ENCODE peak calls at places on chromosome 1, in ten cellular contexts. H, G, B, T, U, L, K, C, N and W are unnamed samples.

GRCh38 chr1:54814148-54814498 is 13.0 kb upstream of the TTC22 start:
- DNase-seq in H (no peak), G (no peak), B (no peak), T (no peak), U (no peak), L (no peak), K (no peak), C (no peak), N (no peak), W (no peak)

GRCh38 chr1:8217011-8217711 is 100.8 kb upstream of the SLC45A1 start:
- DNase-seq in H (no peak), G (peak), B (no peak), T (no peak), U (no peak), L (peak), K (no peak), C (no peak), N (no peak), W (no peak)

GRCh38 chr1:182206628-182207239 is 145.2 kb upstream of the ZNF648 start:
- DNase-seq in H (no peak), G (peak), B (peak), T (no peak), U (no peak), L (peak), K (no peak), C (no peak), N (no peak), W (no peak)

GRCh38 chr1:59484090-59484489 is 187.2 kb downstream of the FGGY start:
- DNase-seq in H (peak), G (no peak), B (peak), T (peak), U (no peak), L (no peak), K (peak), C (no peak), N (no peak), W (peak)

GRCh38 chr1:201329801-201330200 is 46.5 kb downstream of the PKP1 start:
- DNase-seq in H (no peak), G (no peak), B (peak), T (no peak), U (no peak), L (no peak), K (no peak), C (no peak), N (no peak), W (no peak)

GRCh38 chr1:95381980-95382379 is 148.0 kb downstream of the RWDD3 start:
- DNase-seq in H (no peak), G (no peak), B (no peak), T (no peak), U (no peak), L (no peak), K (no peak), C (no peak), N (no peak), W (no peak)

GRCh38 chr1:109425391-109425790 is 857 bp downstream of the PSMA5 start:
- DNase-seq in H (peak), G (no peak), B (peak), T (no peak), U (no peak), L (no peak), K (peak), C (no peak), N (no peak), W (no peak)

GRCh38 chr1:180241716-180242544 is 11.9 kb downstream of the LHX4 start:
- DNase-seq in H (peak), G (no peak), B (peak), T (no peak), U (no peak), L (no peak), K (no peak), C (no peak), N (no peak), W (no peak)

GRCh38 chr1:175498002-175498401 is 245.4 kb downstream of the TNR start:
- DNase-seq in H (peak), G (no peak), B (peak), T (no peak), U (no peak), L (no peak), K (peak), C (no peak), N (no peak), W (no peak)

GRCh38 chr1:20255666-20256065 is 35.0 kb upstream of the VWA5B1 start:
- DNase-seq in H (peak), G (no peak), B (peak), T (no peak), U (peak), L (no peak), K (peak), C (no peak), N (no peak), W (no peak)

GRCh38 chr1:183646780-183647179 is 6.3 kb downstream of the APOBEC4 start:
- DNase-seq in H (no peak), G (no peak), B (no peak), T (no peak), U (no peak), L (no peak), K (no peak), C (no peak), N (no peak), W (no peak)

GRCh38 chr1:228544021-228544850 is 57.1 kb downstream of the RNF187 start:
- DNase-seq in H (no peak), G (no peak), B (no peak), T (no peak), U (no peak), L (no peak), K (peak), C (no peak), N (no peak), W (no peak)

GRCh38 chr1:7250826-7251800 is 465.9 kb downstream of the CAMTA1 start:
- DNase-seq in H (no peak), G (no peak), B (no peak), T (no peak), U (no peak), L (no peak), K (no peak), C (no peak), N (no peak), W (no peak)

GRCh38 chr1:33348194-33348593 is 27.3 kb upstream of the A3GALT2 start:
- DNase-seq in H (peak), G (no peak), B (peak), T (no peak), U (no peak), L (no peak), K (peak), C (no peak), N (no peak), W (no peak)

GRCh38 chr1:215911406-215911968 is 344.4 kb downstream of the KCTD3 start:
- DNase-seq in H (peak), G (no peak), B (peak), T (no peak), U (no peak), L (no peak), K (no peak), C (no peak), N (no peak), W (no peak)

GRCh38 chr1:205481629-205482071 is 22.8 kb upstream of the CDK18 start:
- DNase-seq in H (no peak), G (no peak), B (no peak), T (no peak), U (no peak), L (no peak), K (peak), C (no peak), N (no peak), W (no peak)

GRCh38 chr1:164830628-164831027 is 271.6 kb downstream of the PBX1 start:
- DNase-seq in H (no peak), G (no peak), B (no peak), T (no peak), U (no peak), L (no peak), K (peak), C (no peak), N (peak), W (no peak)

GRCh38 chr1:53359934-53360276 is 32.0 kb upstream of the LRP8 start:
- DNase-seq in H (no peak), G (no peak), B (no peak), T (no peak), U (no peak), L (no peak), K (no peak), C (no peak), N (no peak), W (no peak)

GRCh38 chr1:44862829-44863406 is 19.9 kb upstream of the PTCH2 start:
- DNase-seq in H (peak), G (no peak), B (no peak), T (no peak), U (no peak), L (no peak), K (peak), C (no peak), N (no peak), W (no peak)

GRCh38 chr1:27772932-27773731 is at the start of gene STX12:
- DNase-seq in H (peak), G (peak), B (peak), T (peak), U (peak), L (peak), K (peak), C (peak), N (peak), W (peak)
- TF ChIP-seq CTCF in H (no peak), G (no peak), B (no peak), T (no peak), U (no peak), L (no peak), K (no peak), C (peak), N (no peak), W (no peak)

GRCh38 chr1:219299420-219299819 is 125.7 kb downstream of the LYPLAL1 start:
- DNase-seq in H (no peak), G (no peak), B (no peak), T (no peak), U (no peak), L (no peak), K (no peak), C (no peak), N (no peak), W (no peak)

GRCh38 chr1:219308367-219308766 is 134.7 kb downstream of the LYPLAL1 start:
- DNase-seq in H (no peak), G (no peak), B (no peak), T (no peak), U (no peak), L (no peak), K (no peak), C (no peak), N (no peak), W (no peak)

GRCh38 chr1:219310181-219310728 is 136.6 kb downstream of the LYPLAL1 start:
- DNase-seq in H (peak), G (no peak), B (no peak), T (no peak), U (no peak), L (no peak), K (no peak), C (no peak), N (no peak), W (no peak)

GRCh38 chr1:219302697-219303096 is 129.0 kb downstream of the LYPLAL1 start:
- DNase-seq in H (no peak), G (no peak), B (no peak), T (no peak), U (no peak), L (no peak), K (no peak), C (no peak), N (no peak), W (no peak)

DNA sequence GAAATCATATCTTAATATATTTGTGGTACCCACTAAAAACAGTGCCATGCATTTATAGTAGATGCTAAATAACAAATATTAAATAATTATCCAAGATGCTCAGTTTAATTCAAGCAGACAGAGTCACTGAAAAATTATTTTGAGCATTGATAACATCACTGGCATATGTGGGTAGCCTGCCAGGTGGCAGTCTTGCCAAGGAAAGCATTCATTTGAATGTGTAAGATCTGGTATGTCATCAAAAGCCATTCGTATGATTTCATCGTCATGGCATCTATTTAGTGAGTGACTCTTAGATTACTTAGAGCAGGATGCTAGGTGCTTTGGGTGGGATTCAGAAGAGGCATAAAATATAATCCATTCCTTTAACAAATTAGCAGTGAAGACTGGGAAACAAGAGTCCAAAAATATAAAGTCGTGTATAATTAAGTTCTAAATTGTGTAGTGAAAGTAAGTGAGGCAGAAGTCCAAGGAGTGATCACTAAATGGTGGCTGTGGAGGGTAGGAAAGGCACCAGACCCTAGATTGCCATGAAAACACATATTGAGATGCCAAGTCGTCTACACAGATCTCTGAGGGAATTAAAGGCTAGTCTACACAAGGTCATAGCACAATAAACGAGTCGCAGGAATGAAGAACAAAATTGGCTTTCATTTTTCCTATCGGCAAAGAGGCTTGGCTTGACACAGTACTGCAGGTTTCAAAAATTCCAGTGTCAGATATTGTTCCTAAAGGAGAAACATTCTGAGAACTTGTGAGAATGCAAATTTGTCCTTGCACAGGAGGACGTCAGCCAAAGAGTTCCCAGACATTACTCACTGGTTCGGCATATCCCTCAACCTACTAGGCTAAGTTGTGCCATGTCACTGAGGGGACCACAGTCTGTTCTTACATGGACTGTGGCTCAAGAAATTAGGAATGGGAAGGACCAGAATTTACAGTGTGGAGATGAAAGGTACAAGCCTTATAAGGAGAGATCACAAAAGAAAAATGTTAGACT is 130.8 kb downstream of the LYPLAL1 start:
- DNase-seq in H (no peak), G (peak), B (peak), T (no peak), U (peak), L (peak), K (peak), C (no peak), N (no peak), W (no peak)
- TF ChIP-seq CTCF in H (peak), G (no peak), B (no peak), T (no peak), U (no peak), L (no peak), K (peak), C (no peak), N (no peak), W (peak)

GRCh38 chr1:32180186-32181060 is 948 bp downstream of the TXLNA start:
- DNase-seq in H (peak), G (peak), B (peak), T (no peak), U (peak), L (peak), K (peak), C (no peak), N (peak), W (no peak)
- TF ChIP-seq CTCF in H (no peak), G (no peak), B (no peak), T (no peak), U (no peak), L (no peak), K (no peak), C (no peak), N (no peak), W (no peak)

GRCh38 chr1:207995576-207995975 is 84.7 kb upstream of the CD34 start:
- DNase-seq in H (no peak), G (no peak), B (no peak), T (no peak), U (no peak), L (no peak), K (no peak), C (no peak), N (no peak), W (no peak)

GRCh38 chr1:207991331-207991914 is 80.5 kb upstream of the CD34 start:
- DNase-seq in H (no peak), G (no peak), B (no peak), T (no peak), U (no peak), L (no peak), K (no peak), C (no peak), N (no peak), W (no peak)

GRCh38 chr1:207990455-207990854 is 79.5 kb upstream of the CD34 start:
- DNase-seq in H (no peak), G (no peak), B (no peak), T (no peak), U (no peak), L (no peak), K (no peak), C (no peak), N (no peak), W (no peak)

GRCh38 chr1:207996632-207997031 is 85.7 kb upstream of the CD34 start:
- DNase-seq in H (no peak), G (no peak), B (no peak), T (no peak), U (no peak), L (no peak), K (no peak), C (no peak), N (no peak), W (no peak)

DNA sequence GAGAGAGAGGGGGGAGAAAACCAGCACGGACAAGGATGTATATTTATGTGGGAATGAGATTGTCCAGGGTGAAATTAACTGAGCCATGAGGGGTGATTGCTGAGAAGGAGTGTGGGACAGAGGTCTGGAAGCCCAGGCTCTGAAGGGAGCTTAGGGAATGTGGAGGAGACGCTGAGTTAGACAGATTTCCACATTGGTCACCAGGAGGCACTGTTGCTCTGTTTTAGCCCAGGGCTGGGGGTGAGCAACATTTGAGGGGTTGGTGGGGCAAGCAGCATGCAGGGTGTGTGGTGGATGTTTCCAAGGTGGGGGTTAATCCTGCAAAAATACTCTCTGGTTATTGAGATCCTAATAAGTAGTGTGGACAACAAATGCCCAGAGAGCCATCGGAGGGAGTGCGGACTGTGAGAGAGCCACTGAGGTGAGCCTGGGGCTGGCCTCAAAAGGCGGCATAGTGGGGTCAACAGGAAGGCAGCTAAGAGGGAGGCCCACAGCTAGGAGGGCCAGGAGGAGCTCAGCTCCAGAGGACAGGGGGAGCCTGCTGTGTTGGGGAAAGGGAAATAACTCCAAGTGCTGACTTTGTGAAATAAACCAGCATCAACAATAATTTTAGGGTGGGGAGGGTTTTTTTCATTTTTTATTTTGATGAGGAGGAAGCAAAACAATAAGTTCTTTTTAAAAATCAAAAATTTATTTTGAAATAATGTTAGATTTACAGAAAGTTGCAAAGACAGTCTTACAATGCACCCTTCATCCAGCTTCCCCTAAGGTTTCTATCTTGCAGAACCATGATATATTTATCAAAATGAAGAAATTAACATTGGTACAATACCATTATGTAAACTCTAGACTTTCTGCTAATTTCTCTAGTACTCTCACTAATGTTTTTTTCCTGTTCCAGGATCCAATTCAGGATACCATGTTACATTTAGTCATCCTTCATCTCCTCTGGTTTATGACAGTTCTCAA is 82.8 kb upstream of the CD34 start:
- DNase-seq in H (peak), G (no peak), B (peak), T (no peak), U (peak), L (no peak), K (no peak), C (no peak), N (no peak), W (no peak)
- TF ChIP-seq CTCF in H (peak), G (no peak), B (peak), T (peak), U (peak), L (no peak), K (no peak), C (no peak), N (no peak), W (peak)

GRCh38 chr1:174297351-174297750 is 138.0 kb downstream of the RABGAP1L start:
- DNase-seq in H (no peak), G (no peak), B (no peak), T (no peak), U (no peak), L (no peak), K (no peak), C (no peak), N (no peak), W (no peak)
- TF ChIP-seq CTCF in H (no peak), G (no peak), B (no peak), T (no peak), U (no peak), L (no peak), K (no peak), C (no peak), N (no peak), W (no peak)

GRCh38 chr1:102550729-102551384 is 554.1 kb upstream of the OLFM3 start:
- DNase-seq in H (peak), G (no peak), B (no peak), T (peak), U (no peak), L (no peak), K (peak), C (no peak), N (no peak), W (no peak)
- TF ChIP-seq CTCF in H (peak), G (no peak), B (peak), T (peak), U (no peak), L (no peak), K (peak), C (no peak), N (no peak), W (peak)

DNA sequence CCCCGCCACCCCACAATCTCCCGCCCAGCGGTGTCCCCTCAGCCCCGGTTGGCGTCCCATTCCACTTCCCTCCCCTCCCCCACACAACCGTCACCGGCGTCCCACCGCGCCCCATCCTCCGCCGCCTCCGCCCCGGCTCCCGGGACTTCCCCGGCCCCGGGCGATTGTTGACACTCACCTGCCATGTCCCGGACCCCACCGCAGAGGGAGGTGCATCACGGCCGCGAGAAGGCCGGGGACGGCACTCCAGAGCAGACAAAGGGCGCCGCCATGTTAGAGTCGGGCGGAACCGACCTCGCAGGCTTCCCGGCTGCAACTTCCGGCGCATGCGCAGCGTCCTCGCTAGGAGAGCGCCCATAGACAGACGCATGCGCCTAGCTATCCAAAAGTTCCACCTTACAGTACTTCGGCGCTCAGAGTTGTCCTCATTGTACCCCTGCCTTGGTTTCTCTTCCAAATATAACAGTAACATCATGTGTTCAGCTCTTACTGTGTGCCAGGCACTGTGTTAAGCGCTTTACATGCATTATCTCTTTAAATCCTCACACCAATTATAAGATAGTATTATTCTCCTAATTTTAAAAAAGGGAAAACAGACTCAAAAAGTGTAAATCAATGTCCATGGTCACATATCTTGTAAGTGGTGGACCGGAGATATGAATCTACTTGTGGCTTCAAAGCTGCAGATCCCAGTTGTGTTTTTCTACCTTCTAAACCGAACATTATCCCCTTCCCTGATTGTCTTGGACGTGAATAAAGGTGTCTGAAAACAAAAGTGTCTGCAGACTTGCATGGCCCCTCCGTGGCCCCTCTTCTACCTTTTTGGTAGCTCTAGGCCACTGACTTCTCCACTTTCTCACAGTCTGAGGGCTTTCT is at the start of gene ZBTB17:
- DNase-seq in H (peak), G (peak), B (peak), T (peak), U (peak), L (peak), K (peak), C (peak), N (peak), W (peak)
- TF ChIP-seq CTCF in H (no peak), G (no peak), B (no peak), T (no peak), U (no peak), L (no peak), K (no peak), C (peak), N (peak), W (no peak)